ENCODE peak calls at places on chromosomes 13 and 19, in ten cellular contexts. B, A, W, K, X, Z, T, F, N and O are unnamed samples.

GRCh38 chr13:114148521-114148855 is 16.1 kb upstream of the RASA3 start:
- DNase-seq in N (no peak), X (no peak), B (no peak), K (no peak), A (no peak), W (no peak), T (no peak), F (no peak), Z (no peak), O (peak; percentile 26)

GRCh38 chr13:64078025-64078424 is 2662.4 kb upstream of the PCDH20 start:
- DNase-seq in Z (no peak), T (no peak), B (no peak), F (no peak), X (no peak), N (no peak), K (no peak), W (no peak), A (no peak), O (peak; percentile 1)

GRCh38 chr19:21638776-21639175 is 128.6 kb downstream of the ZNF100 start:
- DNase-seq in N (no peak), F (no peak), Z (no peak), X (no peak), T (no peak), W (no peak), K (no peak), B (no peak), A (no peak), O (no peak)

GRCh38 chr19:11017275-11018035 is 56.6 kb downstream of the SMARCA4 start:
- DNase-seq in W (no peak), X (no peak), N (no peak), K (no peak), T (no peak), Z (no peak), B (no peak), F (no peak), A (no peak), O (peak; percentile 55)

GRCh38 chr13:97506511-97506910 is 72.5 kb downstream of the RAP2A start:
- DNase-seq in K (peak; percentile 88), W (no peak), N (peak; percentile 97), T (no peak), F (peak; percentile 70), Z (no peak), A (no peak), B (no peak), X (no peak), O (no peak)

GRCh38 chr13:114234645-114235421 is at the start of gene CDC16:
- DNase-seq in N (peak; percentile 91), F (peak; percentile 91), Z (peak; percentile 96), B (peak; percentile 90), T (peak; percentile 94), X (peak; percentile 62), W (peak; percentile 90), A (peak; percentile 93), K (peak; percentile 93), O (peak; percentile 95)

GRCh38 chr13:114077938-114078335 is 54.5 kb downstream of the RASA3 start:
- DNase-seq in B (peak; percentile 83), Z (peak; percentile 63), K (peak; percentile 85), F (peak; percentile 80), T (peak; percentile 24), X (no peak), A (peak; percentile 9), N (peak; percentile 93), W (no peak), O (peak; percentile 94)

GRCh38 chr19:47595937-47596336 is 13.0 kb upstream of the BICRA start:
- DNase-seq in A (no peak), X (no peak), K (no peak), F (no peak), W (no peak), N (no peak), B (no peak), Z (no peak), T (no peak), O (no peak)

GRCh38 chr13:100089633-100090032 is 740 bp downstream of the PCCA start:
- DNase-seq in X (no peak), N (peak; percentile 34), B (peak; percentile 16), Z (no peak), F (no peak), W (no peak), A (no peak), T (no peak), K (no peak), O (no peak)

GRCh38 chr13:29594310-29594709 is 1.2 kb downstream of the SLC7A1 start:
- DNase-seq in B (peak; percentile 91), T (peak; percentile 42), N (peak; percentile 89), A (no peak), Z (peak; percentile 77), K (peak; percentile 48), W (no peak), X (peak; percentile 77), F (peak; percentile 88), O (peak; percentile 60)

GRCh38 chr13:43072394-43072793 is 49.0 kb downstream of the DNAJC15 start:
- DNase-seq in N (peak; percentile 55), K (peak; percentile 44), A (peak; percentile 46), W (peak; percentile 49), F (peak; percentile 23), Z (peak; percentile 63), B (no peak), T (peak; percentile 45), X (no peak), O (no peak)

GRCh38 chr13:20525601-20526544 is at the start of gene CRYL1:
- DNase-seq in X (no peak), T (peak; percentile 84), N (peak; percentile 46), B (peak; percentile 62), Z (peak; percentile 88), A (peak; percentile 71), F (peak; percentile 48), W (peak; percentile 83), K (peak; percentile 65), O (peak; percentile 87)

GRCh38 chr19:11673608-11674041 is 65.1 kb downstream of the ZNF823 start:
- DNase-seq in A (no peak), T (peak; percentile 72), K (peak; percentile 78), F (peak; percentile 71), N (peak; percentile 73), X (no peak), Z (peak; percentile 70), B (peak; percentile 47), W (peak; percentile 64), O (peak; percentile 92)

DNA sequence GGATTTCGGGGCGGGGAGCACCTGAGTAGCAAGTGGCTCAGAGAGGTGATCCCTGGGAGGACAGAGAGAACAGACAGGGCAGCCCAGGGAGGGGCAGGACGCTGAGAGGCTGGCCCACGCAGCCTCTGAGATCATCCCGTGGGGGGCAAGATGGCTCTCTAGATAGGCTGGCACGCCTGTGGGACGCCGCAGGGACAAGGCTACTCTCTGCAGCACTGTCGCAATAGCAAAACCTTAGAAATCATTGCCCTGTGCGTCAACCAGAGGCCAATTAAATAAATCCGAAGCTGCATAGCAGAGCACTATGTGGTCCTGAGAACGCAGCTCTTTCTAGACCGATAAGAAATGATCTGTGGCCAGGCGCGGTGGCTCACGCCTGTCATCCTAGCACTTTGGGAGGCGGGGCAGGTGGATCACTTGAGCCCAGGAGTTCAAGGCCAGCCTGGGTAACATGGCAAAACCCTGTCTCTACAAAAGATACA is 5.1 kb downstream of the PEX11G start:
- DNase-seq in X (no peak), F (no peak), B (no peak), A (no peak), W (no peak), T (no peak), Z (no peak), K (no peak), N (no peak), O (no peak)
- H3K4me3 ChIP-seq in X (no peak overlapping the region), F (no peak overlapping the region), B (no peak overlapping the region), A (no peak overlapping the region), W (no peak overlapping the region), T (no peak overlapping the region), Z (no peak overlapping the region), K (no peak overlapping the region), N (no peak overlapping the region), O (no peak overlapping the region)

DNA sequence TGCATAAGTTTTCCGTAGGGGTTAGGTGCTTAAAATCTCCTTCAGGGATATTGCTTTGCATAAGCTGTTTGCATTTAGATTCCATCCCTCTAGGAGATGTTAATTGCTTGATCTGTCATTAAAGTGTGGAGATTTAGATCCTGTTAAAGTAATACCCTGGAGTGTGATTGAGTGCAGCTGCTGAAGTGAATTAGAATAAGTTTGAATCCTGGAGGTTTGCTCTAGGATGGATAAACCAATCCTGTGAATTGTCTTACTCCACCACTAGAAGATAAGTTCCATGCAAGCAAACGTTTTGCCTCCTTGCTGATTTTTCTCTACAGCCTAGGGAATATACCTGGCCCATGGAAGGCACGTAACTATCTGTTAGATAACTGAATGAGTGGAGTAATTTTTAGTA is 1487.2 kb upstream of the PRR20A start:
- DNase-seq in N (no peak), F (no peak), W (no peak), B (no peak), K (no peak), A (no peak), T (no peak), X (no peak), Z (no peak), O (no peak)
- H3K4me3 ChIP-seq in N (no peak overlapping the region), F (no peak overlapping the region), W (no peak overlapping the region), B (no peak overlapping the region), K (no peak overlapping the region), A (no peak overlapping the region), T (no peak overlapping the region), X (no peak overlapping the region), Z (no peak overlapping the region), O (no peak overlapping the region)

GRCh38 chr13:73025212-73026012 is 33.4 kb upstream of the KLF5 start:
- DNase-seq in B (peak; percentile 45), F (peak; percentile 6), Z (no peak), A (no peak), X (peak; percentile 41), T (no peak), K (peak; percentile 14), W (no peak), N (peak; percentile 42), O (no peak)
- H3K4me3 ChIP-seq in B (no peak overlapping the region), F (no peak overlapping the region), Z (no peak overlapping the region), A (no peak overlapping the region), X (no peak overlapping the region), T (no peak overlapping the region), K (no peak overlapping the region), W (no peak overlapping the region), N (no peak overlapping the region), O (no peak overlapping the region)

GRCh38 chr13:111210488-111210887 is 95.4 kb downstream of the ARHGEF7 start:
- DNase-seq in B (peak; percentile 91), Z (peak; percentile 76), T (peak; percentile 53), W (peak; percentile 75), X (peak; percentile 64), A (no peak), N (peak; percentile 93), F (peak; percentile 88), K (peak; percentile 88), O (peak; percentile 57)

GRCh38 chr13:111210082-111210481 is 95.0 kb downstream of the ARHGEF7 start:
- DNase-seq in Z (no peak), X (no peak), A (no peak), W (no peak), F (no peak), B (no peak), N (no peak), K (no peak), T (no peak), O (peak; percentile 5)

GRCh38 chr13:111211789-111212516 is 96.8 kb downstream of the ARHGEF7 start:
- DNase-seq in Z (peak; percentile 63), T (no peak), W (no peak), A (no peak), K (no peak), F (no peak), N (peak; percentile 81), X (no peak), B (peak; percentile 93), O (peak; percentile 61)

GRCh38 chr13:111209613-111210012 is 94.5 kb downstream of the ARHGEF7 start:
- DNase-seq in N (no peak), A (no peak), F (no peak), T (no peak), W (no peak), X (no peak), K (no peak), Z (no peak), B (no peak), O (peak; percentile 17)

GRCh38 chr13:111210945-111211469 is 95.9 kb downstream of the ARHGEF7 start:
- DNase-seq in F (peak; percentile 25), N (peak; percentile 26), A (no peak), K (no peak), X (no peak), Z (peak; percentile 38), T (no peak), W (no peak), B (no peak), O (peak; percentile 38)
- H3K4me3 ChIP-seq in F (peak overlapping the region; percentile 41), N (peak overlapping the region; percentile 0), A (peak overlapping the region; percentile 0), K (no peak overlapping the region), X (no peak overlapping the region), Z (peak overlapping the region; percentile 32), T (no peak overlapping the region), W (no peak overlapping the region), B (no peak overlapping the region), O (no peak overlapping the region)